ENCODE peak calls at places on chromosomes 11 and 22, in five cellular contexts. One of them, this sample, is unnamed.

GRCh38 chr11:27201454-27202302 is 161.1 kb downstream of the BBOX1 start:
- DNase-seq in activated T-helper 1 cell treated with anti-CD3 and anti-CD28 coated beads, Interleukin-12 subunit alpha, Interleukin-12 subunit beta, Interleukin-2, Interleukin-4 antibody, amounts not matched to agents 30 ng/mL and 10 ng/mL and 1 ng/mL, durations not matched to agents 14 hours and 24 hours and 36 hours: no peak
- DNase-seq in aorta: peak
- DNase-seq in fibroblast of mammary gland: peak
- DNase-seq in stimulated activated CD4-positive, alpha-beta T cell treated with anti-CD3 and anti-CD28 coated beads, TNF-alpha, amount 100 ng/mL, for 1 hour: no peak
- DNase-seq in this sample: no peak

GRCh38 chr11:10680956-10681487 is 12.5 kb downstream of the IRAG1 start:
- DNase-seq in activated T-helper 1 cell treated with anti-CD3 and anti-CD28 coated beads, Interleukin-12 subunit alpha, Interleukin-12 subunit beta, Interleukin-2, Interleukin-4 antibody, amounts not matched to agents 30 ng/mL and 10 ng/mL and 1 ng/mL, durations not matched to agents 14 hours and 24 hours and 36 hours: no peak
- DNase-seq in aorta: no peak
- DNase-seq in fibroblast of mammary gland: no peak
- DNase-seq in stimulated activated CD4-positive, alpha-beta T cell treated with anti-CD3 and anti-CD28 coated beads, TNF-alpha, amount 100 ng/mL, for 1 hour: no peak
- DNase-seq in this sample: no peak

GRCh38 chr11:86218125-86219081 is 26.1 kb upstream of the EED start:
- DNase-seq in activated T-helper 1 cell treated with anti-CD3 and anti-CD28 coated beads, Interleukin-12 subunit alpha, Interleukin-12 subunit beta, Interleukin-2, Interleukin-4 antibody, amounts not matched to agents 30 ng/mL and 10 ng/mL and 1 ng/mL, durations not matched to agents 14 hours and 24 hours and 36 hours: peak
- DNase-seq in aorta: peak
- DNase-seq in fibroblast of mammary gland: peak
- DNase-seq in stimulated activated CD4-positive, alpha-beta T cell treated with anti-CD3 and anti-CD28 coated beads, TNF-alpha, amount 100 ng/mL, for 1 hour: no peak
- DNase-seq in this sample: peak

GRCh38 chr11:117199061-117199915 is at the start of gene TAGLN:
- DNase-seq in activated T-helper 1 cell treated with anti-CD3 and anti-CD28 coated beads, Interleukin-12 subunit alpha, Interleukin-12 subunit beta, Interleukin-2, Interleukin-4 antibody, amounts not matched to agents 30 ng/mL and 10 ng/mL and 1 ng/mL, durations not matched to agents 14 hours and 24 hours and 36 hours: no peak
- DNase-seq in aorta: peak
- DNase-seq in fibroblast of mammary gland: peak
- DNase-seq in stimulated activated CD4-positive, alpha-beta T cell treated with anti-CD3 and anti-CD28 coated beads, TNF-alpha, amount 100 ng/mL, for 1 hour: no peak
- DNase-seq in this sample: peak

GRCh38 chr22:44743804-44744211 is 8.6 kb upstream of the ARHGAP8 start:
- DNase-seq in activated T-helper 1 cell treated with anti-CD3 and anti-CD28 coated beads, Interleukin-12 subunit alpha, Interleukin-12 subunit beta, Interleukin-2, Interleukin-4 antibody, amounts not matched to agents 30 ng/mL and 10 ng/mL and 1 ng/mL, durations not matched to agents 14 hours and 24 hours and 36 hours: no peak
- DNase-seq in aorta: no peak
- DNase-seq in fibroblast of mammary gland: no peak
- DNase-seq in stimulated activated CD4-positive, alpha-beta T cell treated with anti-CD3 and anti-CD28 coated beads, TNF-alpha, amount 100 ng/mL, for 1 hour: no peak
- DNase-seq in this sample: no peak

GRCh38 chr11:66264893-66265292 is 3.5 kb upstream of the RAB1B start:
- DNase-seq in activated T-helper 1 cell treated with anti-CD3 and anti-CD28 coated beads, Interleukin-12 subunit alpha, Interleukin-12 subunit beta, Interleukin-2, Interleukin-4 antibody, amounts not matched to agents 30 ng/mL and 10 ng/mL and 1 ng/mL, durations not matched to agents 14 hours and 24 hours and 36 hours: no peak
- DNase-seq in aorta: no peak
- DNase-seq in fibroblast of mammary gland: no peak
- DNase-seq in stimulated activated CD4-positive, alpha-beta T cell treated with anti-CD3 and anti-CD28 coated beads, TNF-alpha, amount 100 ng/mL, for 1 hour: no peak
- DNase-seq in this sample: no peak

GRCh38 chr11:58075781-58076180 is 45.0 kb downstream of the OR6Q1 start:
- DNase-seq in activated T-helper 1 cell treated with anti-CD3 and anti-CD28 coated beads, Interleukin-12 subunit alpha, Interleukin-12 subunit beta, Interleukin-2, Interleukin-4 antibody, amounts not matched to agents 30 ng/mL and 10 ng/mL and 1 ng/mL, durations not matched to agents 14 hours and 24 hours and 36 hours: no peak
- DNase-seq in aorta: no peak
- DNase-seq in fibroblast of mammary gland: peak
- DNase-seq in stimulated activated CD4-positive, alpha-beta T cell treated with anti-CD3 and anti-CD28 coated beads, TNF-alpha, amount 100 ng/mL, for 1 hour: no peak
- DNase-seq in this sample: no peak

GRCh38 chr22:28931844-28932561 is 48.6 kb downstream of the ZNRF3 start:
- DNase-seq in activated T-helper 1 cell treated with anti-CD3 and anti-CD28 coated beads, Interleukin-12 subunit alpha, Interleukin-12 subunit beta, Interleukin-2, Interleukin-4 antibody, amounts not matched to agents 30 ng/mL and 10 ng/mL and 1 ng/mL, durations not matched to agents 14 hours and 24 hours and 36 hours: no peak
- DNase-seq in aorta: no peak
- DNase-seq in fibroblast of mammary gland: no peak
- DNase-seq in stimulated activated CD4-positive, alpha-beta T cell treated with anti-CD3 and anti-CD28 coated beads, TNF-alpha, amount 100 ng/mL, for 1 hour: no peak
- DNase-seq in this sample: no peak

GRCh38 chr11:34052036-34052607 is 591 bp downstream of the CAPRIN1 start:
- DNase-seq in activated T-helper 1 cell treated with anti-CD3 and anti-CD28 coated beads, Interleukin-12 subunit alpha, Interleukin-12 subunit beta, Interleukin-2, Interleukin-4 antibody, amounts not matched to agents 30 ng/mL and 10 ng/mL and 1 ng/mL, durations not matched to agents 14 hours and 24 hours and 36 hours: peak
- DNase-seq in aorta: peak
- DNase-seq in fibroblast of mammary gland: peak
- DNase-seq in stimulated activated CD4-positive, alpha-beta T cell treated with anti-CD3 and anti-CD28 coated beads, TNF-alpha, amount 100 ng/mL, for 1 hour: peak
- DNase-seq in this sample: peak

GRCh38 chr22:39147335-39148023 is 5.0 kb downstream of the CBX7 start:
- DNase-seq in activated T-helper 1 cell treated with anti-CD3 and anti-CD28 coated beads, Interleukin-12 subunit alpha, Interleukin-12 subunit beta, Interleukin-2, Interleukin-4 antibody, amounts not matched to agents 30 ng/mL and 10 ng/mL and 1 ng/mL, durations not matched to agents 14 hours and 24 hours and 36 hours: no peak
- DNase-seq in aorta: no peak
- DNase-seq in fibroblast of mammary gland: no peak
- DNase-seq in stimulated activated CD4-positive, alpha-beta T cell treated with anti-CD3 and anti-CD28 coated beads, TNF-alpha, amount 100 ng/mL, for 1 hour: no peak
- DNase-seq in this sample: peak

GRCh38 chr11:2751523-2752203 is 51.9 kb upstream of the KCNQ1OT1 start:
- DNase-seq in activated T-helper 1 cell treated with anti-CD3 and anti-CD28 coated beads, Interleukin-12 subunit alpha, Interleukin-12 subunit beta, Interleukin-2, Interleukin-4 antibody, amounts not matched to agents 30 ng/mL and 10 ng/mL and 1 ng/mL, durations not matched to agents 14 hours and 24 hours and 36 hours: no peak
- DNase-seq in aorta: peak
- DNase-seq in fibroblast of mammary gland: no peak
- DNase-seq in stimulated activated CD4-positive, alpha-beta T cell treated with anti-CD3 and anti-CD28 coated beads, TNF-alpha, amount 100 ng/mL, for 1 hour: no peak
- DNase-seq in this sample: peak

GRCh38 chr11:59158206-59159068 is 13.5 kb upstream of the DTX4 start:
- DNase-seq in activated T-helper 1 cell treated with anti-CD3 and anti-CD28 coated beads, Interleukin-12 subunit alpha, Interleukin-12 subunit beta, Interleukin-2, Interleukin-4 antibody, amounts not matched to agents 30 ng/mL and 10 ng/mL and 1 ng/mL, durations not matched to agents 14 hours and 24 hours and 36 hours: peak
- DNase-seq in aorta: peak
- DNase-seq in fibroblast of mammary gland: peak
- DNase-seq in stimulated activated CD4-positive, alpha-beta T cell treated with anti-CD3 and anti-CD28 coated beads, TNF-alpha, amount 100 ng/mL, for 1 hour: no peak
- DNase-seq in this sample: no peak

GRCh38 chr11:132640952-132641351 is 891.3 kb downstream of the OPCML start:
- DNase-seq in activated T-helper 1 cell treated with anti-CD3 and anti-CD28 coated beads, Interleukin-12 subunit alpha, Interleukin-12 subunit beta, Interleukin-2, Interleukin-4 antibody, amounts not matched to agents 30 ng/mL and 10 ng/mL and 1 ng/mL, durations not matched to agents 14 hours and 24 hours and 36 hours: no peak
- DNase-seq in aorta: no peak
- DNase-seq in fibroblast of mammary gland: no peak
- DNase-seq in stimulated activated CD4-positive, alpha-beta T cell treated with anti-CD3 and anti-CD28 coated beads, TNF-alpha, amount 100 ng/mL, for 1 hour: no peak
- DNase-seq in this sample: no peak

GRCh38 chr11:128790200-128790599 is 76.9 kb downstream of the KCNJ1 start:
- DNase-seq in activated T-helper 1 cell treated with anti-CD3 and anti-CD28 coated beads, Interleukin-12 subunit alpha, Interleukin-12 subunit beta, Interleukin-2, Interleukin-4 antibody, amounts not matched to agents 30 ng/mL and 10 ng/mL and 1 ng/mL, durations not matched to agents 14 hours and 24 hours and 36 hours: no peak
- DNase-seq in aorta: peak
- DNase-seq in fibroblast of mammary gland: no peak
- DNase-seq in stimulated activated CD4-positive, alpha-beta T cell treated with anti-CD3 and anti-CD28 coated beads, TNF-alpha, amount 100 ng/mL, for 1 hour: no peak
- DNase-seq in this sample: no peak

GRCh38 chr11:44949160-44950035 is 1.3 kb downstream of the TP53I11 start:
- DNase-seq in activated T-helper 1 cell treated with anti-CD3 and anti-CD28 coated beads, Interleukin-12 subunit alpha, Interleukin-12 subunit beta, Interleukin-2, Interleukin-4 antibody, amounts not matched to agents 30 ng/mL and 10 ng/mL and 1 ng/mL, durations not matched to agents 14 hours and 24 hours and 36 hours: no peak
- DNase-seq in aorta: no peak
- DNase-seq in fibroblast of mammary gland: peak
- DNase-seq in stimulated activated CD4-positive, alpha-beta T cell treated with anti-CD3 and anti-CD28 coated beads, TNF-alpha, amount 100 ng/mL, for 1 hour: no peak
- DNase-seq in this sample: peak

GRCh38 chr11:109971184-109971523 is 122.0 kb upstream of the ZC3H12C start:
- DNase-seq in activated T-helper 1 cell treated with anti-CD3 and anti-CD28 coated beads, Interleukin-12 subunit alpha, Interleukin-12 subunit beta, Interleukin-2, Interleukin-4 antibody, amounts not matched to agents 30 ng/mL and 10 ng/mL and 1 ng/mL, durations not matched to agents 14 hours and 24 hours and 36 hours: no peak
- DNase-seq in aorta: no peak
- DNase-seq in fibroblast of mammary gland: peak
- DNase-seq in stimulated activated CD4-positive, alpha-beta T cell treated with anti-CD3 and anti-CD28 coated beads, TNF-alpha, amount 100 ng/mL, for 1 hour: no peak
- DNase-seq in this sample: no peak

GRCh38 chr11:119318240-119319135 is 1.6 kb upstream of the MCAM start:
- DNase-seq in activated T-helper 1 cell treated with anti-CD3 and anti-CD28 coated beads, Interleukin-12 subunit alpha, Interleukin-12 subunit beta, Interleukin-2, Interleukin-4 antibody, amounts not matched to agents 30 ng/mL and 10 ng/mL and 1 ng/mL, durations not matched to agents 14 hours and 24 hours and 36 hours: no peak
- DNase-seq in aorta: no peak
- DNase-seq in fibroblast of mammary gland: peak
- DNase-seq in stimulated activated CD4-positive, alpha-beta T cell treated with anti-CD3 and anti-CD28 coated beads, TNF-alpha, amount 100 ng/mL, for 1 hour: no peak
- DNase-seq in this sample: no peak

GRCh38 chr11:20363500-20364411 is at the start of gene HTATIP2:
- DNase-seq in activated T-helper 1 cell treated with anti-CD3 and anti-CD28 coated beads, Interleukin-12 subunit alpha, Interleukin-12 subunit beta, Interleukin-2, Interleukin-4 antibody, amounts not matched to agents 30 ng/mL and 10 ng/mL and 1 ng/mL, durations not matched to agents 14 hours and 24 hours and 36 hours: peak
- DNase-seq in aorta: peak
- DNase-seq in fibroblast of mammary gland: no peak
- DNase-seq in stimulated activated CD4-positive, alpha-beta T cell treated with anti-CD3 and anti-CD28 coated beads, TNF-alpha, amount 100 ng/mL, for 1 hour: peak
- DNase-seq in this sample: peak